ENCODE peak calls at places on chromosomes 4 and X, in six cellular contexts. One of them, this sample, is unnamed.

GRCh38 chr4:624705-625590 is at the start of gene PDE6B:
- DNase-seq in EL: no peak
- DNase-seq in head of caudate nucleus: no peak
- DNase-seq in aorta: peak
- DNase-seq in right lobe of liver: peak
- DNase-seq in fibroblast of mammary gland: no peak
- DNase-seq in this sample: no peak

GRCh38 chr4:112099701-112100289 is 45.5 kb upstream of the FAM241A start:
- DNase-seq in head of caudate nucleus: no peak
- DNase-seq in fibroblast of mammary gland: peak
- DNase-seq in aorta: no peak
- DNase-seq in EL: peak
- DNase-seq in right lobe of liver: no peak
- DNase-seq in this sample: peak

GRCh38 chr4:2950221-2950989 is 12.8 kb downstream of the NOP14 start:
- DNase-seq in fibroblast of mammary gland: peak
- DNase-seq in head of caudate nucleus: no peak
- DNase-seq in right lobe of liver: peak
- DNase-seq in aorta: no peak
- DNase-seq in EL: peak
- DNase-seq in this sample: no peak

GRCh38 chr4:146852365-146852764 is 93.3 kb downstream of the TTC29 start:
- DNase-seq in fibroblast of mammary gland: no peak
- DNase-seq in head of caudate nucleus: peak
- DNase-seq in EL: no peak
- DNase-seq in aorta: no peak
- DNase-seq in right lobe of liver: no peak
- DNase-seq in this sample: no peak

GRCh38 chr4:106315476-106315967 is 487 bp downstream of the TBCK start:
- DNase-seq in head of caudate nucleus: no peak
- DNase-seq in aorta: no peak
- DNase-seq in right lobe of liver: no peak
- DNase-seq in EL: peak
- DNase-seq in fibroblast of mammary gland: peak
- DNase-seq in this sample: peak

GRCh38 chr4:3315566-3315965 is 22.7 kb downstream of the RGS12 start:
- DNase-seq in right lobe of liver: peak
- DNase-seq in fibroblast of mammary gland: no peak
- DNase-seq in aorta: no peak
- DNase-seq in head of caudate nucleus: no peak
- DNase-seq in EL: no peak
- DNase-seq in this sample: no peak

GRCh38 chr4:149993030-149993429 is 85.2 kb upstream of the DCLK2 start:
- DNase-seq in aorta: no peak
- DNase-seq in fibroblast of mammary gland: peak
- DNase-seq in head of caudate nucleus: no peak
- DNase-seq in EL: no peak
- DNase-seq in right lobe of liver: no peak
- DNase-seq in this sample: no peak

GRCh38 chr4:105241456-105241855 is 94.8 kb downstream of the TET2 start:
- DNase-seq in aorta: peak
- DNase-seq in fibroblast of mammary gland: no peak
- DNase-seq in EL: no peak
- DNase-seq in right lobe of liver: no peak
- DNase-seq in head of caudate nucleus: peak
- DNase-seq in this sample: no peak

GRCh38 chrX:85052636-85053343 is 49.1 kb downstream of the APOOL start:
- DNase-seq in fibroblast of mammary gland: peak
- DNase-seq in right lobe of liver: no peak
- DNase-seq in head of caudate nucleus: no peak
- DNase-seq in EL: peak
- DNase-seq in aorta: no peak
- DNase-seq in this sample: no peak

GRCh38 chr4:76767983-76768382 is 130.0 kb downstream of the SOWAHB start:
- DNase-seq in EL: peak
- DNase-seq in head of caudate nucleus: no peak
- DNase-seq in aorta: no peak
- DNase-seq in fibroblast of mammary gland: no peak
- DNase-seq in right lobe of liver: no peak
- DNase-seq in this sample: no peak

GRCh38 chr4:53068755-53069154 is 206.6 kb downstream of the RASL11B start:
- DNase-seq in EL: peak
- DNase-seq in fibroblast of mammary gland: peak
- DNase-seq in right lobe of liver: no peak
- DNase-seq in head of caudate nucleus: no peak
- DNase-seq in aorta: no peak
- DNase-seq in this sample: no peak

GRCh38 chr4:94766856-94767255 is 9.1 kb downstream of the BMPR1B start:
- DNase-seq in fibroblast of mammary gland: peak
- DNase-seq in EL: no peak
- DNase-seq in aorta: no peak
- DNase-seq in head of caudate nucleus: no peak
- DNase-seq in right lobe of liver: no peak
- DNase-seq in this sample: no peak

GRCh38 chr4:118400362-118400761 is 47.6 kb upstream of the PRSS12 start:
- DNase-seq in right lobe of liver: no peak
- DNase-seq in aorta: no peak
- DNase-seq in head of caudate nucleus: no peak
- DNase-seq in fibroblast of mammary gland: no peak
- DNase-seq in EL: peak
- DNase-seq in this sample: no peak

GRCh38 chrX:68824152-68824433 is 4.7 kb upstream of the EFNB1 start:
- DNase-seq in EL: no peak
- DNase-seq in head of caudate nucleus: no peak
- DNase-seq in right lobe of liver: no peak
- DNase-seq in fibroblast of mammary gland: no peak
- DNase-seq in aorta: no peak
- DNase-seq in this sample: no peak

GRCh38 chr4:74206088-74206826 is 48.3 kb downstream of the MTHFD2L start:
- DNase-seq in right lobe of liver: no peak
- DNase-seq in EL: peak
- DNase-seq in head of caudate nucleus: no peak
- DNase-seq in fibroblast of mammary gland: no peak
- DNase-seq in aorta: peak
- DNase-seq in this sample: peak

GRCh38 chr4:101160792-101161592 is 186.3 kb downstream of the PPP3CA start:
- DNase-seq in head of caudate nucleus: no peak
- DNase-seq in fibroblast of mammary gland: no peak
- DNase-seq in EL: no peak
- DNase-seq in aorta: no peak
- DNase-seq in right lobe of liver: no peak
- DNase-seq in this sample: no peak

GRCh38 chr4:181656748-181657147 is 586.5 kb upstream of the TENM3 start:
- DNase-seq in head of caudate nucleus: no peak
- DNase-seq in aorta: no peak
- DNase-seq in fibroblast of mammary gland: no peak
- DNase-seq in EL: no peak
- DNase-seq in right lobe of liver: no peak
- DNase-seq in this sample: no peak

GRCh38 chrX:774536-774935 is 143.9 kb downstream of the SHOX start:
- DNase-seq in fibroblast of mammary gland: no peak
- DNase-seq in head of caudate nucleus: no peak
- DNase-seq in right lobe of liver: no peak
- DNase-seq in aorta: no peak
- DNase-seq in EL: no peak
- DNase-seq in this sample: no peak